ENCODE peak calls at places on chromosomes 6 and 20, in five cellular contexts. A, V, O, X and R are unnamed samples.

GRCh38 chr6:167791780-167792478 is 34.8 kb upstream of the AFDN start:
- DNase-seq in A (peak), V (peak), O (no peak), X (no peak), R (no peak)

GRCh38 chr20:49508435-49509199 is 26.1 kb upstream of the KCNB1 start:
- DNase-seq in A (no peak), V (no peak), O (peak), X (no peak), R (peak)

GRCh38 chr6:112330877-112331260 is 16.3 kb upstream of the RFPL4B start:
- DNase-seq in A (no peak), V (no peak), O (no peak), X (no peak), R (no peak)

GRCh38 chr20:62772618-62772993 is 23.7 kb upstream of the MRGBP start:
- DNase-seq in A (no peak), V (no peak), O (no peak), X (no peak), R (no peak)

GRCh38 chr6:13766201-13766634 is 48.1 kb downstream of the MCUR1 start:
- DNase-seq in A (no peak), V (no peak), O (peak), X (no peak), R (peak)

GRCh38 chr6:120198033-120198432 is 848.5 kb upstream of the MAN1A1 start:
- DNase-seq in A (no peak), V (no peak), O (peak), X (no peak), R (no peak)

GRCh38 chr6:67615796-67616195 is 1019.3 kb upstream of the ADGRB3 start:
- DNase-seq in A (no peak), V (no peak), O (peak), X (no peak), R (no peak)

GRCh38 chr6:71724456-71725180 is 161.7 kb upstream of the RIMS1 start:
- DNase-seq in A (no peak), V (no peak), O (no peak), X (no peak), R (no peak)

GRCh38 chr6:16727996-16728395 is 33.3 kb downstream of the ATXN1 start:
- DNase-seq in A (no peak), V (no peak), O (no peak), X (no peak), R (no peak)

GRCh38 chr20:55415567-55416142 is 589.7 kb downstream of the CBLN4 start:
- DNase-seq in A (no peak), V (no peak), O (no peak), X (no peak), R (peak)

GRCh38 chr20:38268115-38268514 is 7.6 kb upstream of the KIAA1755 start:
- DNase-seq in A (no peak), V (no peak), O (no peak), X (no peak), R (no peak)

GRCh38 chr6:84685983-84686584 is 78.3 kb downstream of the TBX18 start:
- DNase-seq in A (no peak), V (peak), O (no peak), X (no peak), R (peak)

DNA sequence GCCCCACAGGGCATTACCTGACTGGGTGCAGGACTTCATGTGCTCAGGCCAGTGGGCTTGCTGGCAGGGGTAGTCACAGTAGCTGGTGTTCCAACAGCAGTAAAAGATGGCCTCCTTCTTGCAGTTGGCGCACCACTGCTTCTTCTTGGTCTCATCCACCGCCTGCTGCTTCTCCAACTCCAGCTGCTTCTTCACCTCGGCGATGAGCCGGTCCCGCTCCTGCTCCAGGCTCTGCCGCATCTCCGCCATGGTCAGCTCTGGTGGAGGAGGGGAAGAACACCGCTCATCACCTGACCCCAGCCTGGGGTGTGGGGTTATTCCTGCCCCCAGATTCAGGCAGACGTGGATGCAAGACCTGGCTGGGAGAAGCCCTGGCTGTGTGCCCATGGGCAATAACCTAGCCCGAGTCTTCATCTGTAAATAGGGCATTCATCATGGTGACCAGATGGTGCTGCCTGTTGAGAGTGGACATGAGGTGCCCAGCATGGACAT is 132.2 kb downstream of the ZMYND8 start:
- DNase-seq in A (no peak), V (no peak), O (no peak), X (no peak), R (no peak)
- H3K4me3 ChIP-seq in A (no peak), V (no peak), O (no peak), X (no peak), R (no peak)

GRCh38 chr20:23084282-23084844 is 1.8 kb downstream of the CD93 start:
- DNase-seq in A (no peak), V (no peak), O (no peak), X (no peak), R (no peak)
- H3K4me3 ChIP-seq in A (peak), V (peak), O (no peak), X (peak), R (no peak)

GRCh38 chr20:4064118-4064962 is 49.0 kb upstream of the RNF24 start:
- DNase-seq in A (peak), V (peak), O (peak), X (peak), R (no peak)
- H3K4me3 ChIP-seq in A (no peak), V (no peak), O (peak), X (no peak), R (no peak)

DNA sequence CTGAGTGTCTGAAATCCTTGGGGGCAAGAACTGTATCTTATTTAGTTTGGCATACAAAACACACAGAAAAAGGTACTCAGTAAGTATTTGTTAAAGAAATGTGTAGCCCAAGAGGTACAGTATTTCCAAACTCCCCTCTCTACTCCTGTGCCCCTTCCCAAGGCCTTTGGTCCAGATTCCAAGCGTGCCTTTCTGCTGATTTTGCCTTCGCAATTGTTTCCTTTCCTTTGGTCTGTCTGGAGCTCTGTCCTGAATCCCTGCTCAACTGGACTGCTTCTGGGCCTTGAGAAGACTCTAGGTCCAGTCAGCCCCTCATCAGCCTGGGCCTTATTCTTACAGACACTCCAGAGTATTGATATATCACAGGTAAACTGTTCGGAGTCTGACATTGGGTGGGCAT is 122.2 kb upstream of the SYNCRIP start:
- DNase-seq in A (no peak), V (no peak), O (peak), X (no peak), R (no peak)
- H3K4me3 ChIP-seq in A (no peak), V (no peak), O (no peak), X (no peak), R (no peak)

DNA sequence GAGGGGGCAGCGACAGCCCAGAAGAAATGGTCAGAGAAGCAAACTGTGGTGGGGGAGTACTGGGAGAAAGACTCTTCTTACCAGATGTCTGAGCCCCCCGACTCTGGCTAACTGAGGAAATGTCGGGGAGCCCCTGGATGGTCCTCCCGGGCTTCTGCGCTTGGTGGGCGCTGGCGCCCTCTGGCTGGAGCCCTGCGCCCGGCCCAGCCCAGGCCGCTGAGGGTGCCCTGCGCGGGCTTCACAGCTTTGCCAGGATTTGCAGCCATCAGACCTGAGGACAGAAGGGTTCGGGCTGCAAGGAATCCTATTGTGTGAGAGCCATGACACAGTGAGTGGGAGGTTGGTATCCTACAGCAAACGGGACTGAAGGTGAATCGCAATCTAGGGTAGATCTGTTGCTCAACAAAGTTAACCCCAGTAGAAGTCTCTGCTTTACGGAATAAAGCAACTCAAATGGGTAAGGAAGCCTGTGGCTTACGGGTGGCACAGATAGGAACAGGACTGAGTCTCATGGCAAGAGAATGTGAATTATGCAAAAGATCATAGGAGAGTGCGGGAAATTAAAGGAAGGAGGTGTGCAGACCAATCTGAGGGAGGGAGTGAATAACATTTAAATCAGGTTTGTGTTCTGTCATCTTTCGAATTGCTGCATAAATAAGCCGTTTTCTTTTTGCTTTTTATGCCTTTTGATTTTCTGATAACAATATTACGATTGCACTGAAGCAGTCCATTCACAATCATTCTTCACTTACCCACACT is 719 bp upstream of the RCAN2 start:
- DNase-seq in A (peak), V (peak), O (peak), X (peak), R (no peak)
- H3K4me3 ChIP-seq in A (peak), V (peak), O (peak), X (peak), R (no peak)

GRCh38 chr6:43910638-43911353 is 140.8 kb downstream of the VEGFA start:
- DNase-seq in A (no peak), V (no peak), O (peak), X (no peak), R (no peak)

GRCh38 chr6:43911354-43911624 is 141.3 kb downstream of the VEGFA start:
- DNase-seq in A (no peak), V (no peak), O (no peak), X (no peak), R (no peak)

GRCh38 chr6:43910149-43910637 is 140.2 kb downstream of the VEGFA start:
- DNase-seq in A (no peak), V (no peak), O (no peak), X (no peak), R (no peak)

GRCh38 chr6:43907789-43908472 is 137.9 kb downstream of the VEGFA start:
- DNase-seq in A (no peak), V (no peak), O (no peak), X (no peak), R (no peak)

DNA sequence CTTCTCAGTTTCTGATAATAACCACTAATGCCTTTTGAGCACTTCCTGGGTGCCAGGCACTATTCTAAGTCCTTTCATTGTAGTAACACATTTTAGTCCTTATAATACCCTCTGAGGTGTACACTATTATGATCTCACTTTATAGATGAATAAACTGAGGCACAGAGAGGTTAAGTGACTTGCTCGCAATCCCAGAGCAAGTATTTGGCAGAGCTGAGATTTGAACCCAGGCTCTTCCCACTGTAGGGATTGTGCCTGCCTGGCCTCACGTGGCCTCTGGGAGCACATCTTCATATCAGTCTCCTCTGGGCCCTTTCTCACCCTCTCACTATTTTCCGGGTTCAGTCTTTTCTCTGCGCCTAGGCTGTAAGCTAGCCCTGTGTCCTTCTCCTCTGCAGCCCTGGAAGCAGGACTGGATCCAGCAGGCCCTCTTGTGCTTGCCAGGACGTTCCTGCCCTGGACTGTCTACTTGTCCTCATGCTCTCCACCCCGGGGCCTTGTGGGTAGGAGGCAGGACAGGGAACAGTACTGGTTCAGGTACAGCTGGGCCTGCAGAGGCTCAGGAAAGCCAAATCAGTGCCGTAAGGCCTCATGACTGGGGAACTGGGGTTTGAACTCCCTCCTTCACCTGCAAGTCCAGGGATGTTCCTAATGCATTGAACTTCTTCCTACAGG is 139.6 kb downstream of the VEGFA start:
- DNase-seq in A (no peak), V (no peak), O (no peak), X (no peak), R (no peak)
- H3K4me3 ChIP-seq in A (no peak), V (no peak), O (no peak), X (no peak), R (no peak)

GRCh38 chr20:50546729-50547314 is 36.6 kb downstream of the PTPN1 start:
- DNase-seq in A (no peak), V (no peak), O (no peak), X (no peak), R (no peak)
- H3K4me3 ChIP-seq in A (no peak), V (no peak), O (no peak), X (no peak), R (no peak)

DNA sequence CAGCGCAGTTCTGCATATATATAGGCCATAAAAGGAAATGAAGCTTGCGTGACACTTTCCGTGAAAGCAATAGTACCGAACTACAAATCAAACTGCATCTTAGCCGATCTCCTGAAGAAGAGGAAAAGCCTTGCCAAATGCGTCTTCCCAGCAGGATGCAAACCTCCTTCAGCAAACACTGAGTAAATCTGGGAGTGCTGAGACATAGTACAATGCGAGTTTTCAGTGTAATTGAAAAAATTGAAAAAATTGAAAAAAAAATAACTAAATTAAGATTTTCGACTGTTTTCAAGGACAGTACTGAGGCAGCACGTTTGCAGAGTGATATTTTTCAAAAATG is 13.4 kb downstream of the RPP21 start:
- DNase-seq in A (no peak), V (no peak), O (peak), X (no peak), R (no peak)
- H3K4me3 ChIP-seq in A (peak), V (peak), O (no peak), X (no peak), R (no peak)

GRCh38 chr6:159979136-159979874 is 10.4 kb downstream of the IGF2R start:
- DNase-seq in A (peak), V (peak), O (peak), X (no peak), R (peak)

GRCh38 chr6:159977242-159978214 is 8.6 kb downstream of the IGF2R start:
- DNase-seq in A (no peak), V (no peak), O (peak), X (no peak), R (no peak)

GRCh38 chr6:159976844-159977241 is 8.0 kb downstream of the IGF2R start:
- DNase-seq in A (no peak), V (no peak), O (no peak), X (no peak), R (no peak)

GRCh38 chr6:159980474-159980873 is 11.6 kb downstream of the IGF2R start:
- DNase-seq in A (no peak), V (no peak), O (no peak), X (no peak), R (no peak)

DNA sequence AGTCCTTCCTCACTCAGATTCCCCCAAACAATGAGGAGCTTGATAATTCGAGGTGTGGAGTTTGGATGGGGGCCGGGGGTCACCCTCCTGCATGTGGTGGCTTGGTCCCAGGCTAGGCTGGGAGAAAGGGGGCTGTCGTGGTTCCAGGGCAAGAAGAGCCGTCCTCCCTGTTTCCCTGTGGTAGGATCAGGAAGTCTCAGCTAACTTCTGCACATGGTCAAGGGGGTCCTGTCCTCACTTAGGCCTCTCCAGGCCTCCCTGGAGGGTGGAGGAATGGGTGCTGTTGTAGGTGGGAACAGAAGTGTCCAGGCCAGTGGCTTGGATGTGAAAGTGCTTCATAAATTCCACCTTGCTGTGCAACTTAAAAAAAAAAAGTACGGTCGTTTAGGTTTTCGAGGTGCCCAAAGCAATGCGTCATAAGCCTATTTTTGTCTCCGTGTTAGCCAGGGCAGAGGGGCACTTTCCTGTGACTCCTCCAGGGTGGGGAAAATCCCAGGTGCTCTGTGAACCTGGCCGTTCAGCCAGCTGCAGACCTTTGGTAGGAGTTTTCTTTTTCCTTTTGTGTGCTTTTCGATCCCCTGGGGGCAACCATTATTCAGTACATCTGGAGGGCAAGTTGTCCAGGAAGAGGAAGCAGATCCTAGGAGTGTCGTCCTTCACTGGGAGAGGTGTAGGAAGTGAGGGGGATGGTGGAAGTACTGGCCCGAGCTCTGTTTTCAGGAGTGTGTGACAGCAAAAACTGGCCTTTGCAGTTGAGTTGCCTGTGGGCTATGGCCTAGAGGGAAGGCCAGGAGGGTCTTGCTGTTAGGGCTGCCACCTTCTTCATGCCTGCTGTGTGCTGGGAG is 9.6 kb downstream of the IGF2R start:
- DNase-seq in A (no peak), V (no peak), O (no peak), X (no peak), R (no peak)
- H3K4me3 ChIP-seq in A (no peak), V (no peak), O (no peak), X (no peak), R (peak)